ENCODE peak calls at places on chromosomes 12 and 14, in nine cellular contexts. G is mesendoderm; E is sigmoid colon; H is H1; B is CD4-positive, CD25-positive, alpha-beta regulatory T cell; W is psoas muscle; Q is lower lobe of right lung; P is spleen; F is CD4-positive, alpha-beta T cell. R is an unnamed sample.

GRCh38 chr12:102959391-102959790 is 1.9 kb downstream of the ASCL1 start:
- DNase-seq in P (no peak), W (no peak), E (no peak), F (no peak), Q (no peak), G (no peak), B (no peak), H (no peak), R (no peak)

GRCh38 chr12:89884917-89885316 is 176.3 kb upstream of the ATP2B1 start:
- DNase-seq in F (no peak), E (no peak), Q (no peak), P (no peak), W (no peak), B (no peak), H (no peak), G (no peak), R (no peak)

GRCh38 chr14:22448035-22448904 is 140.8 kb downstream of the DAD1 start:
- DNase-seq in W (no peak), Q (no peak), P (peak; percentile 78), B (no peak), E (no peak), H (no peak), G (no peak), F (no peak), R (no peak)

GRCh38 chr12:2498961-2499500 is 295.7 kb upstream of the FKBP4 start:
- DNase-seq in H (no peak), F (no peak), Q (no peak), B (no peak), E (peak; percentile 33), W (no peak), G (peak; percentile 6), P (no peak), R (no peak)

GRCh38 chr12:50825372-50825838 is 17.3 kb upstream of the TMPRSS12 start:
- DNase-seq in F (no peak), B (peak; percentile 76), Q (no peak), E (no peak), H (no peak), W (no peak), P (no peak), G (peak; percentile 23), R (no peak)

GRCh38 chr14:64726585-64726890 is 22.3 kb downstream of the PLEKHG3 start:
- DNase-seq in F (no peak), E (peak; percentile 62), P (peak; percentile 49), G (peak; percentile 64), Q (no peak), H (no peak), B (no peak), W (no peak), R (peak; percentile 42)

GRCh38 chr12:65911321-65911720 is 87.0 kb downstream of the HMGA2 start:
- DNase-seq in H (no peak), F (no peak), B (no peak), E (no peak), Q (no peak), W (no peak), P (no peak), G (no peak), R (no peak)

GRCh38 chr12:79885956-79886490 is 48.9 kb downstream of the PPP1R12A start:
- DNase-seq in E (no peak), P (no peak), B (no peak), G (no peak), F (no peak), Q (no peak), H (no peak), W (no peak), R (no peak)

GRCh38 chr12:122203301-122203967 is at the start of gene B3GNT4:
- DNase-seq in E (no peak), Q (peak; percentile 77), G (peak; percentile 74), H (peak; percentile 87), F (peak; percentile 50), P (peak; percentile 86), B (peak; percentile 48), W (peak; percentile 56), R (no peak)

GRCh38 chr14:91399868-91400640 is 17.6 kb downstream of the CCDC88C start:
- DNase-seq in E (no peak), G (no peak), H (peak; percentile 55), F (no peak), W (no peak), P (peak; percentile 87), Q (no peak), B (peak; percentile 74), R (no peak)

GRCh38 chr14:88272390-88273019 is 50.6 kb downstream of the KCNK10 start:
- DNase-seq in B (no peak), E (no peak), Q (no peak), H (no peak), P (no peak), G (no peak), W (no peak), F (no peak), R (no peak)

GRCh38 chr12:2528001-2528400 is 266.8 kb upstream of the FKBP4 start:
- DNase-seq in P (no peak), W (no peak), F (no peak), B (no peak), E (no peak), Q (no peak), H (no peak), G (no peak), R (no peak)

GRCh38 chr12:21656931-21657335 is 709 bp downstream of the LDHB start:
- DNase-seq in H (no peak), P (peak; percentile 78), G (peak; percentile 68), W (no peak), Q (no peak), F (peak; percentile 19), E (peak; percentile 71), B (peak; percentile 78), R (peak; percentile 31)

GRCh38 chr14:101714394-101714793 is 47.1 kb upstream of the PPP2R5C start:
- DNase-seq in P (no peak), Q (no peak), W (no peak), F (no peak), G (no peak), E (no peak), H (no peak), B (no peak), R (peak; percentile 2)

GRCh38 chr12:2054091-2055018 is 1.6 kb downstream of the CACNA1C start:
- DNase-seq in P (no peak), E (peak; percentile 76), Q (no peak), H (no peak), G (no peak), B (no peak), F (no peak), W (no peak), R (peak; percentile 46)

GRCh38 chr12:15978431-15978950 is 67.4 kb downstream of the DERA start:
- DNase-seq in Q (no peak), W (no peak), P (no peak), E (no peak), H (no peak), G (peak; percentile 77), B (no peak), F (no peak), R (no peak)

GRCh38 chr14:61720302-61720677 is 25.0 kb downstream of the HIF1A start:
- DNase-seq in W (no peak), H (no peak), Q (no peak), P (no peak), F (no peak), E (no peak), B (peak; percentile 19), G (no peak), R (no peak)
- H3K27ac ChIP-seq in W (no peak overlapping the region), H (no peak overlapping the region), Q (no peak overlapping the region), P (peak overlapping the region; percentile 81), F (peak overlapping the region; percentile 18), E (no peak overlapping the region), B (peak overlapping the region; percentile 47), G (no peak overlapping the region), R (no peak overlapping the region)

GRCh38 chr14:68253381-68253780 is 433.8 kb downstream of the RAD51B start:
- DNase-seq in W (no peak), B (no peak), Q (no peak), E (no peak), G (no peak), P (no peak), H (no peak), F (no peak), R (no peak)
- H3K27ac ChIP-seq in W (no peak overlapping the region), B (no peak overlapping the region), Q (no peak overlapping the region), E (peak overlapping the region; percentile 89), G (no peak overlapping the region), P (no peak overlapping the region), H (no peak overlapping the region), F (no peak overlapping the region), R (peak overlapping the region; percentile 65)

DNA sequence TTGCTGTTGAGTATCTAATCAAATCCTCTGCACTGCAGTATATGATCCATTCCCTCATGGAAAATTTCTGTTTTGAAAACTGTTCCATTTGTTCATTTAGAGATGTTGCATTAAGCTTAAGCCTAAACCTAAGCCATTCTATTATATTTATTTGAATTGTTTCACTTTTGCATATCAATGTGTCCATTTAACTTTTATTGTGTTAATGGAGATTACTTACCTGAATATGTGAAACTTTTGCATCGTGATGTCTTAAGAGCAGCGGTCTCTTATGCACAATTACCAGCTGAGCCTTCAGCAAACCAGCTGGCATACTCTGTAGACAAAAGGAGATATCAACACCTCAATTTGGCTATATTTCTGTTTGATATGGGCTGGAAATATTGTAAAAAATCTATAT is 922.5 kb upstream of the FBXO33 start:
- DNase-seq in P (no peak), E (no peak), F (no peak), B (no peak), Q (no peak), H (no peak), G (no peak), W (no peak), R (no peak)
- H3K27ac ChIP-seq in P (no peak overlapping the region), E (no peak overlapping the region), F (no peak overlapping the region), B (no peak overlapping the region), Q (no peak overlapping the region), H (no peak overlapping the region), G (no peak overlapping the region), W (no peak overlapping the region), R (no peak overlapping the region)

GRCh38 chr12:132986001-132986884 is at the start of gene ZNF26:
- DNase-seq in H (peak; percentile 87), G (peak; percentile 98), W (peak; percentile 91), F (peak; percentile 76), Q (peak; percentile 94), E (peak; percentile 94), B (peak; percentile 96), P (peak; percentile 97), R (peak; percentile 88)

GRCh38 chr12:132986885-132987225 is 688 bp downstream of the ZNF26 start:
- DNase-seq in G (no peak), H (no peak), B (no peak), Q (no peak), E (no peak), P (no peak), W (no peak), F (no peak), R (no peak)
- H3K27ac ChIP-seq in G (no peak overlapping the region), H (no peak overlapping the region), B (peak overlapping the region; percentile 81), Q (peak overlapping the region; percentile 87), E (peak overlapping the region; percentile 90), P (peak overlapping the region; percentile 87), W (peak overlapping the region; percentile 92), F (peak overlapping the region; percentile 76), R (no peak overlapping the region)

GRCh38 chr12:46221255-46222128 is 47.4 kb downstream of the SLC38A1 start:
- DNase-seq in G (peak; percentile 85), F (no peak), H (no peak), Q (no peak), B (no peak), W (no peak), E (no peak), P (no peak), R (no peak)
- H3K27ac ChIP-seq in G (peak overlapping the region; percentile 78), F (peak overlapping the region; percentile 94), H (no peak overlapping the region), Q (no peak overlapping the region), B (peak overlapping the region; percentile 95), W (no peak overlapping the region), E (peak overlapping the region; percentile 80), P (peak overlapping the region; percentile 91), R (no peak overlapping the region)

GRCh38 chr14:50961606-50962259 is 17.4 kb upstream of the PYGL start:
- DNase-seq in F (no peak), B (no peak), W (no peak), E (no peak), P (no peak), G (no peak), Q (no peak), H (no peak), R (no peak)
- H3K27ac ChIP-seq in F (no peak overlapping the region), B (no peak overlapping the region), W (no peak overlapping the region), E (peak overlapping the region; percentile 80), P (no peak overlapping the region), G (no peak overlapping the region), Q (no peak overlapping the region), H (no peak overlapping the region), R (no peak overlapping the region)